ENCODE peak calls at places on chromosomes 7 and 10, in seven cellular contexts. Q, Z, I, T, E, J and M are unnamed samples.

GRCh38 chr7:22732556-22733126 is 5.6 kb downstream of the IL6 start:
- DNase-seq in T (no peak), I (peak), E (peak), Z (no peak), J (peak), Q (no peak), M (no peak)

GRCh38 chr10:29397221-29397620 is 108.4 kb downstream of the LYZL1 start:
- DNase-seq in Q (peak), J (no peak), T (no peak), E (no peak), I (no peak), Z (no peak), M (no peak)

GRCh38 chr10:44506386-44506785 is 121.5 kb upstream of the CXCL12 start:
- DNase-seq in J (no peak), I (no peak), T (no peak), Q (no peak), Z (no peak), E (no peak), M (no peak)

GRCh38 chr7:36904802-36905201 is 180.5 kb upstream of the AOAH start:
- DNase-seq in Z (no peak), T (no peak), E (no peak), I (no peak), Q (no peak), J (no peak), M (no peak)

GRCh38 chr7:285731-286130 is 4.2 kb upstream of the FOXL3 start:
- DNase-seq in Q (no peak), T (no peak), E (no peak), Z (no peak), J (no peak), I (no peak), M (no peak)

GRCh38 chr10:60312818-60313588 is 76.7 kb downstream of the ANK3 start:
- DNase-seq in Q (no peak), J (peak), I (no peak), Z (no peak), E (peak), T (no peak), M (no peak)

GRCh38 chr7:55092186-55092976 is 73.6 kb downstream of the EGFR start:
- DNase-seq in Z (no peak), I (no peak), J (no peak), T (no peak), E (no peak), Q (no peak), M (no peak)

GRCh38 chr7:38524786-38525185 is 106.4 kb downstream of the AMPH start:
- DNase-seq in T (no peak), I (no peak), Q (no peak), Z (no peak), J (no peak), E (no peak), M (no peak)

GRCh38 chr10:121130382-121130781 is 279.2 kb downstream of the WDR11 start:
- DNase-seq in T (no peak), Q (no peak), J (no peak), Z (no peak), E (no peak), I (no peak), M (no peak)

GRCh38 chr7:98130959-98131358 is 24.3 kb downstream of the LMTK2 start:
- DNase-seq in I (no peak), E (no peak), J (no peak), Q (no peak), T (no peak), Z (no peak), M (no peak)

GRCh38 chr7:55365103-55365679 is at the start of gene LANCL2:
- DNase-seq in T (no peak), E (peak), Q (peak), I (no peak), J (peak), Z (peak), M (no peak)

GRCh38 chr10:47346572-47347302 is 1.4 kb upstream of the RBP3 start:
- DNase-seq in T (no peak), I (no peak), Q (no peak), E (no peak), J (no peak), Z (no peak), M (no peak)

GRCh38 chr10:101042118-101042517 is 11.1 kb downstream of the SFXN3 start:
- DNase-seq in I (no peak), E (no peak), T (no peak), Z (no peak), Q (no peak), J (no peak), M (no peak)

GRCh38 chr7:131773413-131773812 is 217.0 kb upstream of the PODXL start:
- DNase-seq in Z (no peak), T (no peak), Q (no peak), E (no peak), J (no peak), I (no peak), M (no peak)

GRCh38 chr10:21637795-21638194 is 103.8 kb downstream of the MLLT10 start:
- DNase-seq in T (no peak), Z (no peak), Q (peak), E (no peak), J (no peak), I (no peak), M (no peak)

GRCh38 chr10:43254881-43255643 is 11.8 kb downstream of the RASGEF1A start:
- DNase-seq in Q (no peak), E (no peak), I (no peak), J (no peak), Z (no peak), T (peak), M (no peak)

GRCh38 chr7:162583-163297 is 29.6 kb upstream of the FAM20C start:
- DNase-seq in Q (no peak), Z (no peak), J (no peak), I (no peak), T (no peak), E (no peak), M (no peak)

GRCh38 chr7:148919859-148920258 is 35.8 kb upstream of the EZH2 start:
- DNase-seq in E (no peak), I (peak), Q (no peak), T (no peak), J (no peak), Z (no peak), M (no peak)

GRCh38 chr10:13684252-13684791 is 97.6 kb downstream of the PRPF18 start:
- DNase-seq in Q (no peak), I (no peak), Z (no peak), E (no peak), T (peak), J (peak), M (no peak)

GRCh38 chr10:61452655-61453641 is at the start of gene TMEM26:
- DNase-seq in T (peak), Z (peak), Q (peak), J (peak), I (no peak), E (no peak), M (peak)

GRCh38 chr10:11003739-11004515 is 13.7 kb upstream of the CELF2 start:
- DNase-seq in E (no peak), Z (no peak), J (no peak), I (no peak), T (no peak), Q (no peak), M (no peak)

GRCh38 chr10:34553753-34554152 is 261.3 kb downstream of the PARD3 start:
- DNase-seq in Z (no peak), Q (no peak), I (no peak), J (no peak), E (no peak), T (no peak), M (no peak)

GRCh38 chr7:10973942-10974716 is 457 bp downstream of the PHF14 start:
- DNase-seq in Q (peak), Z (peak), J (peak), I (no peak), E (peak), T (no peak), M (peak)

GRCh38 chr10:62057359-62057758 is 155.9 kb downstream of the ARID5B start:
- DNase-seq in T (peak), Z (no peak), E (no peak), I (no peak), Q (no peak), J (no peak), M (no peak)

GRCh38 chr10:4541292-4541691 is 284.7 kb upstream of the AKR1E2 start:
- DNase-seq in Q (no peak), Z (no peak), I (no peak), J (peak), T (no peak), E (peak), M (no peak)
- TF ChIP-seq CTCF in Q (no peak), Z (no peak), I (no peak), J (peak), T (no peak), E (peak), M (no peak)

GRCh38 chr7:14924398-14924797 is 21.8 kb upstream of the DGKB start:
- DNase-seq in E (peak), T (no peak), I (no peak), Z (no peak), J (no peak), Q (no peak), M (no peak)
- TF ChIP-seq CTCF in E (peak), T (no peak), I (no peak), Z (no peak), J (no peak), Q (no peak), M (no peak)

DNA sequence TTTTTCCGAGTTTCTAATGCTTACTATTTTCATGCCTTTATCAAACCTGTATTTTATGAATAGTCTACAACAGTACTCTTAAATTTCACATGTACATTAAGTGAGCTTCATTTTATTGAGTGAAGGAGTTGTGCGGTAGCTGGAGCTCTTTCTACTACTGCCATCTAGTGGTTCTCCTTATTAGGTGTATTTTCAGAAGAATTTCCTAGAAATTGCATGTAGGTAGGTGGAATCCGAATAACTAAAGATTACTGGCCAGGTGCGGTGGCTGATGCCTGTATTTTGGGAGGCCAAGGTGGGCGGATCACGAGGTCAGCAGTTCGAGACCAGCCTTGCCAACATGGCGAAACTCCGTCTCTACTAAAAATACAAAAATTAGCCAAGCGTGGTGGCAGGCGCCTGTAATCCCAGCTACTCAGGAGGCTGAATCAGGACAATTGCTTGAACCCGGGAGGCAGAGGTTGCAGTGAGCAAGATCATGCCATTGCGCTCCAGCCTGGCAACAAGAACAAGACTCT is 38.3 kb downstream of the LRRC72 start:
- DNase-seq in T (no peak), I (peak), E (peak), Q (peak), J (peak), Z (peak), M (no peak)
- TF ChIP-seq CTCF in T (peak), I (peak), E (peak), Q (peak), J (peak), Z (peak), M (peak)

GRCh38 chr10:35635576-35635975 is 6.5 kb downstream of the FZD8 start:
- DNase-seq in I (peak), E (peak), Q (peak), Z (peak), T (peak), J (peak), M (peak)
- TF ChIP-seq CTCF in I (peak), E (peak), Q (peak), Z (peak), T (peak), J (peak), M (peak)

DNA sequence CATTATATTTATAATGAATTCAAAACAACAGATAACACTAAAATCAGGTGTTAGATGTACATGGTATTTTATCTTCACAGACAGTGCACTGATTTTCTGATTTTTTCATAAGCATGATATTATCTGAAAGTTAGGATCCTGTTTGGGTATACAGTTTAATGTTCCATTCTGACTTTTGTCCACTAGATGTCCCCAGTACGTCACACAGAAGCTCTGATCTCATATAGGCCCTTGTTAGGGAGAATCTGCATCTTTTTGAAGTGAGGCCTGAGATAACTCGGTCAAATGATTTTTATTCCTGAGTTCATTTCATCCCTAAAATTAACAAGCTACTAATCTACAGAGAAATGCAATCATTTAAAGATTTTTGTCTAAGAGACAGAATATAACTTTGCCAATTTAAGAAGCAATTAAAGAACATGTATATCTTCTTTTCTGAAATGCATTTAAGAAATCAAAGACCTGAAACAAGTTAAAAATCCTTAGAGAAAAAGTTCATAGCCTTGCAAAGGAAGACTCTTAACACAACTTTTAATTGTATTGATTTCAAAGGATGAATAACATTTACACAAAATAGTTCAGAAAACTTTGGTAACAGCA is 72.0 kb upstream of the TES start:
- DNase-seq in I (peak), T (peak), Z (no peak), E (peak), J (peak), Q (peak), M (no peak)
- TF ChIP-seq CTCF in I (peak), T (peak), Z (peak), E (peak), J (peak), Q (peak), M (peak)